ENCODE peak calls at places on chromosomes 2 and 18, in four cellular contexts. N is H1, Y is trophoblast cell, F is H9. H is an unnamed sample.

GRCh38 chr2:227472265-227473018 is 486 bp downstream of the AGFG1 start:
- DNase-seq in N (no peak), Y (peak), F (peak), H (no peak)

GRCh38 chr2:208279236-208279635 is 13.2 kb downstream of the PIKFYVE start:
- DNase-seq in Y (no peak), F (no peak), N (no peak), H (no peak)

GRCh38 chr2:3743951-3744555 is 40.7 kb downstream of the DCDC2C start:
- DNase-seq in F (no peak), Y (no peak), N (no peak), H (no peak)

GRCh38 chr2:40394597-40394996 is 57.3 kb downstream of the SLC8A1 start:
- DNase-seq in F (no peak), N (no peak), Y (no peak), H (no peak)

GRCh38 chr2:52404046-52404445 is 1363.6 kb upstream of the CHAC2 start:
- DNase-seq in N (no peak), F (no peak), Y (no peak), H (no peak)

GRCh38 chr2:122167561-122167960 is 412.1 kb downstream of the TSN start:
- DNase-seq in F (no peak), Y (no peak), N (no peak), H (no peak)

GRCh38 chr2:127623388-127624320 is 22.3 kb upstream of the GPR17 start:
- DNase-seq in Y (no peak), N (no peak), F (peak), H (no peak)

GRCh38 chr18:58287626-58288289 is 243.7 kb downstream of the NEDD4L start:
- DNase-seq in N (no peak), Y (no peak), F (no peak), H (no peak)

GRCh38 chr2:142290931-142291330 is 160.1 kb upstream of the LRP1B start:
- DNase-seq in Y (no peak), N (no peak), F (no peak), H (no peak)

GRCh38 chr2:52852006-52852405 is 915.6 kb upstream of the CHAC2 start:
- DNase-seq in Y (no peak), N (no peak), F (no peak), H (no peak)

GRCh38 chr2:19114754-19115231 is 243.6 kb downstream of the OSR1 start:
- DNase-seq in Y (no peak), N (no peak), F (no peak), H (no peak)

GRCh38 chr2:69032336-69032735 is 19.4 kb downstream of the ANTXR1 start:
- DNase-seq in Y (no peak), F (no peak), N (no peak), H (no peak)

GRCh38 chr2:211133766-211134165 is 577.4 kb downstream of the CPS1 start:
- DNase-seq in Y (no peak), N (no peak), F (no peak), H (no peak)

GRCh38 chr2:231489990-231490389 is 25.7 kb upstream of the NCL start:
- DNase-seq in Y (no peak), N (no peak), F (no peak), H (peak)

GRCh38 chr2:237177052-237177451 is 91.4 kb downstream of the COPS8 start:
- DNase-seq in N (no peak), F (no peak), Y (no peak), H (no peak)

GRCh38 chr2:27320958-27321543 is 1.8 kb downstream of the MPV17 start:
- DNase-seq in Y (peak), N (peak), F (peak), H (peak)

GRCh38 chr2:68411397-68412126 is 46.5 kb downstream of the PLEK start:
- DNase-seq in F (no peak), Y (no peak), N (no peak), H (no peak)

GRCh38 chr2:226720948-226721347 is 78.7 kb downstream of the IRS1 start:
- DNase-seq in Y (no peak), N (no peak), F (no peak), H (peak)

GRCh38 chr2:70047406-70048033 is 39.8 kb upstream of the PCBP1 start:
- DNase-seq in N (no peak), F (no peak), Y (peak), H (no peak)

GRCh38 chr18:35127201-35127600 is 86.0 kb downstream of the MAPRE2 start:
- DNase-seq in N (no peak), F (peak), Y (no peak), H (peak)

DNA sequence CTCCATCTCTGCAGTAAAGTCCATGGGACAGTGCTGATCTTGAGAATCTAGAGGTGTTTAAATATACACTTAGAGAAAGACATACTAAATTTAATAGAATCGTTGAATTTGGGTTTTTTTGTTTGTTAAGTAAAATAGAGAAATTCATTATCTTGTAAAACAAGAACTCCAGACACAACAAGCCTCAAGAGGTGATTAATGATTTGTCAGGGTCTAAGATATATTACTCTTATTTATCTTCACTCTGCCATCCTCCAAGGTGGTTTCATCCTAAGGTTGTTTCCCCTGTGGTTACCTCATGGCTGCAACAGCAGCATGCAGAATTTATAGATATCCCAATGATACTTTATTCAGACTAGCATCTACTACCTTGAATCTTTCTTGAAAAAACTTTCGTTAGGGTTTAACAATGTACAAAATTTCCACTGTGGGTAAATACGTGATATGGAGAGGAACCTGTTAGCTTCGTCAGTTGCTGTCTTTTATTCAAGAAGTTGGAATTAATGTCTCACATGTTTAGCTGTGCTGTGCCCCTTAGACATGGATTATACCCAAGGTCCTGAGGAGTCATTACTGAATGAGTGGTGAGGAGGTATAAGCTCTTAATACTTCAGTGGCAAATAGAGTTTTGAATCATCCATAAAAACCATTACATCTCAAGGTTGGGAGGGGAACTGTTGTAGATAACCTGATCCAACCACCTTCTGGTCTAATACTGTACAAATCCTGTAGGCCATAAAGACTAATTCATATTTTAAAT is 128.0 kb downstream of the GPD2 start:
- DNase-seq in F (no peak), Y (no peak), N (no peak), H (no peak)
- H3K27ac ChIP-seq in F (no peak), Y (no peak), N (no peak), H (no peak)

GRCh38 chr2:24839729-24840128 is 46.5 kb downstream of the CENPO start:
- DNase-seq in F (no peak), Y (no peak), N (no peak), H (no peak)
- H3K23ac ChIP-seq in F (no peak), Y (no peak), N (no peak), H (no peak)

DNA sequence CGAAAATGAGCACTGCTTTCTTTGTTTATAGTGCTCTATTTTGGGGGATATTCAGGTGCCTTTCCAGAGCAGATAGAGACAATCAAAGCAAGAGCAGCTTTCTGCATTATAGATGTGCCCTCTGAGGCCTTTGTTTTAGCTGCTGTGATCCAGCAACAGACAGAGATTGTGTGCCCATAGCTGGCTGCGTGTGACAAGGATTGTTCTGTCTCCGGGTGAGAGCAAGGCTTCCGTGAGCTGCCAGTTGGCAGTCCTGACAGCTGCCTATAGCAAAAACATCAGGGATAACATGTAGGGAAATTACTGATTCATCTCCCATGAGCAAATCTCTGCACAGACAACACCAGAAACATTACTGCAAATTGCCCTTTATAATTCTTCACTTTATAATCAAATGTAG is 131.0 kb downstream of the TRIB2 start:
- DNase-seq in F (no peak), N (no peak), Y (no peak), H (no peak)
- H3K27ac ChIP-seq in F (no peak), N (no peak), Y (no peak), H (no peak)

DNA sequence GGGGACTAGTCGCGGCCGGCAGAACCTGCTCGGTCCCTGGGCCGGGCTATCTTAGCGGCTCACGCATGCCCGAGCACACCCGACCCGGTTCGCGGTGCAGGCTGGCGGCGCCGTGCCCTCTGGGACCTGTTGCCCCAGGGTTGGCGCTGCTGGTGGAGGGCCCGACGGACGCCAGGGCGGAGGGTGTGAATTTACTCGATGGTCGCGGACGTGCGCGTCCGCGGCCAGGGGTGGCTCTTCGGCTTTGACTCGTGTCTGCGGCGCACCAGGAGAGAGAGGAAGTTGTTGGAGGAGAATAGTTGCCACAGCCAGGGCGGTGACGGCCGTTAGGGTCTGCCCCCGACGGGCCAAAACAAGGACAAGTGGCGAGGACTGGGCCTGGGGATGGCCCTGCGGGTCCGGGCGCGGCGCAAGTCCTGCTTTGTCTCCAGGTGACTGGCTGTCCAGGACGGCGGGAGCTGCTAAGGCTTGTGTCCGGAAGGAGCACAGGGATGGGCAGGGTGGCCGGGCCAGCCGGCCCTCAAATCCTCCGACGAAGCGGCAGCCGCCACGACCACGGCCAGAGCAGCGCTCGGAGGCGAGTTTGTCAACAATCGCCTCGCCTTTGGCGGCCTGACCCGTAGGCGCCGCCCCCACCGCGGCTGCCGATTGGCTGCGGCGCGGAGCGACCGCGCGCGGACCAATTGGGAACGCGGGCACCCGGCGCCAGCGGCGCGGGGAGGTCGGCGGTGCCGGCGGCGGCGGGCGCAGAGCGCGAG is 1.3 kb downstream of the BCL2L11 start:
- DNase-seq in N (no peak), Y (peak), F (peak), H (peak)
- H3K23ac ChIP-seq in N (no peak), Y (peak), F (no peak), H (peak)

DNA sequence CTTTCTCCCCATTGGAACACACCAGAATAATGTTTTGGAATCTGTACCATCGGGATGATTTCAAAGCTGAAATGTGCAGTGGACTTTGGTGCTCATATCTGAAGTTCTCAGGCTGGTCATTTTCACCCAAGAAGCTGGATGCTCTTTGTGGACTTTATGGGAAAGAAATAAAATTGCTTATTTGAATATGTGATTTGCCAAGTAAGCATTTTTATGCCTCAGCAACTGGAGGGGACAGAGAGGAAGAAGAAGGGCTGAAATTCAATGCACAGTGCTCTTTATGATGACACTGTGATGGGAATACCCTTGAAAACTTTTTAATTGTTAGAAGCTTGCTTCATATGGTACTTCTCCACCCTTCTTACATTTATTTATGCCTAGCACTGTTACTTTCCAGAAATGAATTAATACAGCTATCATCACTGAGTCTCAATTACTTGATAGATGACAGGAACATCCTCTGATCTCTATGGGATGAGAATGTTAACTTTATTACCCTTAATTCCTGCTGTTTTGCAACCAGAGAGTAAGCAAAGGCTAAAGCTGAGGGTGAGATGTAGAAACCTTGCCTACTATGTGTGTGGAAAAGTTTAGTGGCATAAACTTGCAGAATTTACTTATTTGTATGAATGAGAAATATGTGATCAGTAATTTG is 23.6 kb downstream of the SETBP1 start:
- DNase-seq in F (no peak), N (no peak), Y (no peak), H (no peak)
- H3K27ac ChIP-seq in F (no peak), N (no peak), Y (no peak), H (no peak)

DNA sequence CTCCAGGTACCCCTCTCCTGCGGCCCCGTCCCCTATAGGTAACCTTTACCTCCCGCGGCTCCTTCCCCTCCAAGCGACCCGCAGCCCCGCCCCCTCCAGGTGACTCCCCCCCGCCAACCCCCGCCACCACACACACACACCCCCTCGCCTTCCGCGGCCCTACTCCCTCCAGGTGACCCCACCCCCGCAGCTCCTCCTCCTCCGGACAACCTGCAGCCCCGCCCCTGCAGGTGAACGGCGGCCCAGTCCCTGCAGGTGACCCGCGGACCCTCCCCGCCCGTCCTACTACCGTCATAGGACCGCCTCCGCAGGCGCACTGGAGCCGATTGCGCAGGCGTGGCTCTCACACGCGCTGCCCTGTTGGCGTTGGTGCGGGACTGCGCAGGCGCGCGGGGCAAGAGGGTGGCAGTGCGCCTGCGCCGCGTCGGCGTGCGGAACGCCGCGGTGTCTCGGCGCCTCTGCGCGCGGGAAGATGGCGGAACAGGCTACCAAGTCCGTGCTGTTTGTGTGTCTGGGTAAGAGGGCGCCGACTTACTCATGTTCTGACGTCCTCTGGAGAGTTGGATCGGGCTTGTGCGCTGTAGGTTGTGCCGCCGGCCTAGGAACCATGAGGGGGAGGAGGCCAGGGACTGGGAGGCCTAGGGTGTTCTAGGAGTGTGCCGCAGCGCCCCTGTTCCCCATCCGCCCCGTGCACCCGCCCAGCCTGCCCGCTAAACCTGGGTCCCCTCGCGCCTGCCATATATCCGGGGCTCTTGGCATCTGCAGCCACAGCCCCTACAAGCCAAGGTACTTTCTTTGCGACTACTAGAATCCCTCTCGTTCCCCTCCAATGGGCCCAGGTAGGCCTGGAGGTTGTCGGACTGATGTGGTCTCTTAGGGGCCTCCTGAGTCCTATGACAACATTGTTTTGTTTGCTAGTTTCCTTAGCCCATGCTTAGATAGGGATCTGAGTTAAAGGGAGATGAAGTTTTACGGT is at the start of gene ACP1:
- DNase-seq in Y (peak), F (peak), N (peak), H (peak)
- H3K23ac ChIP-seq in Y (no peak), F (no peak), N (no peak), H (peak)

H was measured in mesendoderm.